ENCODE peak calls at places on chromosomes 1 and 21, in four cellular contexts. One of them, this sample, is unnamed.

GRCh38 chr1:205849619-205850355 is at the start of gene PM20D1:
- DNase-seq in IMR-90: peak
- DNase-seq in GM12878: no peak
- DNase-seq in A549: no peak
- DNase-seq in this sample: peak

GRCh38 chr1:18602533-18603211 is 28.0 kb upstream of the PAX7 start:
- DNase-seq in IMR-90: no peak
- DNase-seq in A549: no peak
- DNase-seq in GM12878: no peak
- DNase-seq in this sample: no peak

GRCh38 chr1:169879034-169879835 is 14.5 kb downstream of the SCYL3 start:
- DNase-seq in GM12878: no peak
- DNase-seq in IMR-90: no peak
- DNase-seq in A549: no peak
- DNase-seq in this sample: no peak

GRCh38 chr1:153944005-153944821 is 2.3 kb downstream of the DENND4B start:
- DNase-seq in A549: no peak
- DNase-seq in GM12878: no peak
- DNase-seq in IMR-90: no peak
- DNase-seq in this sample: no peak

GRCh38 chr1:15279576-15280230 is 32.7 kb downstream of the FHAD1 start:
- DNase-seq in GM12878: no peak
- DNase-seq in IMR-90: no peak
- DNase-seq in A549: no peak
- DNase-seq in this sample: peak

GRCh38 chr21:15826147-15826780 is 96.5 kb downstream of the USP25 start:
- DNase-seq in A549: peak
- DNase-seq in GM12878: peak
- DNase-seq in IMR-90: peak
- DNase-seq in this sample: peak

GRCh38 chr1:147245586-147246021 is 3.1 kb downstream of the CHD1L start:
- DNase-seq in A549: no peak
- DNase-seq in IMR-90: no peak
- DNase-seq in GM12878: no peak
- DNase-seq in this sample: peak

GRCh38 chr1:3490046-3490745 is 35.7 kb downstream of the ARHGEF16 start:
- DNase-seq in A549: no peak
- DNase-seq in GM12878: no peak
- DNase-seq in IMR-90: no peak
- DNase-seq in this sample: no peak

GRCh38 chr1:64474639-64475038 is 4.7 kb downstream of the CACHD1 start:
- DNase-seq in A549: no peak
- DNase-seq in GM12878: no peak
- DNase-seq in IMR-90: no peak
- DNase-seq in this sample: no peak

GRCh38 chr1:23651069-23651808 is 40.4 kb upstream of the RPL11 start:
- DNase-seq in IMR-90: peak
- DNase-seq in A549: peak
- DNase-seq in GM12878: no peak
- DNase-seq in this sample: peak

GRCh38 chr1:32276328-32276727 is 15.6 kb upstream of the HDAC1 start:
- DNase-seq in GM12878: no peak
- DNase-seq in A549: no peak
- DNase-seq in IMR-90: no peak
- DNase-seq in this sample: peak

GRCh38 chr1:12594966-12595838 is 22.8 kb downstream of the DHRS3 start:
- DNase-seq in IMR-90: peak
- DNase-seq in GM12878: no peak
- DNase-seq in A549: peak
- DNase-seq in this sample: no peak

GRCh38 chr1:24830680-24831272 is 85.5 kb downstream of the CLIC4 start:
- DNase-seq in A549: peak
- DNase-seq in GM12878: no peak
- DNase-seq in IMR-90: peak
- DNase-seq in this sample: peak

GRCh38 chr21:42747746-42748351 is 94.4 kb downstream of the PDE9A start:
- DNase-seq in IMR-90: no peak
- DNase-seq in GM12878: no peak
- DNase-seq in A549: no peak
- DNase-seq in this sample: no peak

GRCh38 chr1:94327001-94327685 is 89.8 kb upstream of the ARHGAP29 start:
- DNase-seq in A549: no peak
- DNase-seq in IMR-90: peak
- DNase-seq in GM12878: no peak
- DNase-seq in this sample: no peak

GRCh38 chr1:168234846-168235547 is 9.2 kb downstream of the SFT2D2 start:
- DNase-seq in IMR-90: peak
- DNase-seq in A549: peak
- DNase-seq in GM12878: no peak
- DNase-seq in this sample: peak

GRCh38 chr1:54404939-54405880 is 984 bp downstream of the SSBP3 start:
- DNase-seq in IMR-90: no peak
- DNase-seq in A549: no peak
- DNase-seq in GM12878: no peak
- DNase-seq in this sample: peak

GRCh38 chr21:41666641-41667051 is 100.2 kb downstream of the RIPK4 start:
- DNase-seq in GM12878: no peak
- DNase-seq in IMR-90: no peak
- DNase-seq in A549: no peak
- DNase-seq in this sample: no peak

GRCh38 chr1:169873582-169874200 is 20.0 kb downstream of the SCYL3 start:
- DNase-seq in IMR-90: peak
- DNase-seq in GM12878: no peak
- DNase-seq in A549: no peak
- DNase-seq in this sample: no peak

GRCh38 chr1:7438396-7438785 is 332.7 kb upstream of the VAMP3 start:
- DNase-seq in GM12878: no peak
- DNase-seq in A549: no peak
- DNase-seq in IMR-90: no peak
- DNase-seq in this sample: no peak

GRCh38 chr1:69911301-69911801 is 294.0 kb downstream of the LRRC40 start:
- DNase-seq in IMR-90: peak
- DNase-seq in GM12878: no peak
- DNase-seq in A549: no peak
- DNase-seq in this sample: no peak

GRCh38 chr1:145985502-145986439 is 10.6 kb downstream of the TXNIP start:
- DNase-seq in A549: no peak
- DNase-seq in GM12878: no peak
- DNase-seq in IMR-90: peak
- DNase-seq in this sample: no peak

GRCh38 chr1:19439464-19440171 is 45.7 kb downstream of the CAPZB start:
- DNase-seq in GM12878: no peak
- DNase-seq in IMR-90: no peak
- DNase-seq in A549: no peak
- DNase-seq in this sample: peak

GRCh38 chr1:29551123-29551522 is 314.8 kb downstream of the PTPRU start:
- DNase-seq in IMR-90: no peak
- DNase-seq in GM12878: no peak
- DNase-seq in A549: no peak
- DNase-seq in this sample: no peak

GRCh38 chr1:47580451-47580980 is 142.7 kb downstream of the FOXD2 start:
- DNase-seq in GM12878: no peak
- DNase-seq in IMR-90: no peak
- DNase-seq in A549: no peak
- DNase-seq in this sample: no peak

GRCh38 chr21:39347537-39347936 is 1.4 kb downstream of the HMGN1 start:
- DNase-seq in IMR-90: no peak
- DNase-seq in GM12878: no peak
- DNase-seq in A549: no peak
- DNase-seq in this sample: no peak

GRCh38 chr1:2495026-2495425 is 18.9 kb downstream of the PLCH2 start:
- DNase-seq in IMR-90: no peak
- DNase-seq in GM12878: no peak
- DNase-seq in A549: no peak
- DNase-seq in this sample: no peak

GRCh38 chr1:173996995-173997394 is 25.2 kb downstream of the RC3H1 start:
- DNase-seq in GM12878: no peak
- DNase-seq in A549: no peak
- DNase-seq in IMR-90: peak
- DNase-seq in this sample: no peak

GRCh38 chr1:101262601-101263348 is 26.0 kb downstream of the S1PR1 start:
- DNase-seq in A549: no peak
- DNase-seq in IMR-90: no peak
- DNase-seq in GM12878: no peak
- DNase-seq in this sample: no peak

GRCh38 chr1:39722495-39722894 is 16.2 kb upstream of the PPIE start:
- DNase-seq in IMR-90: peak
- DNase-seq in A549: no peak
- DNase-seq in GM12878: no peak
- DNase-seq in this sample: no peak

GRCh38 chr1:99306644-99307043 is 42.4 kb downstream of the PLPPR4 start:
- DNase-seq in A549: no peak
- DNase-seq in GM12878: no peak
- DNase-seq in IMR-90: no peak
- DNase-seq in this sample: peak

GRCh38 chr1:54703471-54703870 is 12.2 kb upstream of the TTC4 start:
- DNase-seq in IMR-90: no peak
- DNase-seq in GM12878: no peak
- DNase-seq in A549: no peak
- DNase-seq in this sample: no peak

GRCh38 chr1:171754381-171754705 is 12.5 kb upstream of the VAMP4 start:
- DNase-seq in IMR-90: peak
- DNase-seq in GM12878: no peak
- DNase-seq in A549: no peak
- DNase-seq in this sample: no peak
- TF ChIP-seq ELK1 in IMR-90: no peak
- TF ChIP-seq ELK1 in GM12878: no peak
- TF ChIP-seq ELK1 in A549: no peak
- TF ChIP-seq ELK1 in this sample: no peak

GRCh38 chr1:43585596-43585995 is 54.9 kb downstream of the PTPRF start:
- DNase-seq in A549: no peak
- DNase-seq in IMR-90: no peak
- DNase-seq in GM12878: no peak
- DNase-seq in this sample: no peak

GRCh38 chr1:43588592-43588991 is 57.9 kb downstream of the PTPRF start:
- DNase-seq in GM12878: no peak
- DNase-seq in IMR-90: no peak
- DNase-seq in A549: no peak
- DNase-seq in this sample: no peak

GRCh38 chr1:43586136-43586726 is 55.5 kb downstream of the PTPRF start:
- DNase-seq in GM12878: no peak
- DNase-seq in IMR-90: no peak
- DNase-seq in A549: no peak
- DNase-seq in this sample: no peak

GRCh38 chr1:43587001-43587400 is 56.3 kb downstream of the PTPRF start:
- DNase-seq in A549: no peak
- DNase-seq in GM12878: no peak
- DNase-seq in IMR-90: no peak
- DNase-seq in this sample: no peak

DNA sequence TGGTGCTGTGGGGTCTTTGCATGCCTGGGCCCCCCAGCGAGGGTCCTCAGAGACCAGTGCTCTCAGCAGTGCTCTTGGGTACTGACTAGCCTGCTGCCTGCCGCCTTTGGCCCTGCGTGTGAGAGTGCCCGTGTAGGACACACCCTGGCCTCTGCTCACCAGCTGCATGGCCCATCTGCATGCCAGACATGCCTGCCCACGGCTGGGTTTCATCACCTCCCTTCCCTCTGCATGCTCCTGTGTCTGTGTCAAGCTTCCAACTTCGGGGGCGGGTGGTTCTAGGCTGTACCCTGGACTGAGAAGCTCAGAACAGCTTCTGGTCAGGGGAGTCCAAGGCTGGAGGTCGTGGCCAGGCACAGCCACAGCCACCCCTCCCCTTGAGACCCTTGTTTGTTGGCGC is 56.9 kb downstream of the PTPRF start:
- DNase-seq in A549: no peak
- DNase-seq in IMR-90: peak
- DNase-seq in GM12878: no peak
- DNase-seq in this sample: no peak
- TF ChIP-seq ELK1 in A549: no peak
- TF ChIP-seq ELK1 in IMR-90: no peak
- TF ChIP-seq ELK1 in GM12878: no peak
- TF ChIP-seq ELK1 in this sample: no peak

GRCh38 chr1:88768816-88769215 is 84.7 kb downstream of the PKN2 start:
- DNase-seq in IMR-90: no peak
- DNase-seq in A549: no peak
- DNase-seq in GM12878: no peak
- DNase-seq in this sample: no peak

GRCh38 chr1:88774151-88774556 is 90.1 kb downstream of the PKN2 start:
- DNase-seq in IMR-90: no peak
- DNase-seq in GM12878: no peak
- DNase-seq in A549: peak
- DNase-seq in this sample: no peak

GRCh38 chr1:88777604-88778149 is 93.6 kb downstream of the PKN2 start:
- DNase-seq in A549: no peak
- DNase-seq in GM12878: no peak
- DNase-seq in IMR-90: no peak
- DNase-seq in this sample: no peak

GRCh38 chr1:88768187-88768586 is 84.1 kb downstream of the PKN2 start:
- DNase-seq in IMR-90: no peak
- DNase-seq in GM12878: no peak
- DNase-seq in A549: no peak
- DNase-seq in this sample: no peak

GRCh38 chr1:88773540-88774150 is 89.6 kb downstream of the PKN2 start:
- DNase-seq in IMR-90: peak
- DNase-seq in A549: no peak
- DNase-seq in GM12878: no peak
- DNase-seq in this sample: no peak
- TF ChIP-seq ELK1 in IMR-90: no peak
- TF ChIP-seq ELK1 in A549: no peak
- TF ChIP-seq ELK1 in GM12878: no peak
- TF ChIP-seq ELK1 in this sample: no peak

GRCh38 chr1:67840449-67840848 is 7.2 kb upstream of the GNG12 start:
- DNase-seq in A549: no peak
- DNase-seq in IMR-90: peak
- DNase-seq in GM12878: no peak
- DNase-seq in this sample: no peak
- TF ChIP-seq ELK1 in A549: no peak
- TF ChIP-seq ELK1 in IMR-90: no peak
- TF ChIP-seq ELK1 in GM12878: no peak
- TF ChIP-seq ELK1 in this sample: no peak

GRCh38 chr1:98101364-98101763 is 180.5 kb upstream of the DPYD start:
- DNase-seq in GM12878: no peak
- DNase-seq in A549: no peak
- DNase-seq in IMR-90: no peak
- DNase-seq in this sample: no peak

GRCh38 chr1:98102369-98103030 is 181.7 kb upstream of the DPYD start:
- DNase-seq in A549: no peak
- DNase-seq in GM12878: no peak
- DNase-seq in IMR-90: peak
- DNase-seq in this sample: no peak

GRCh38 chr1:98103617-98104284 is 182.9 kb upstream of the DPYD start:
- DNase-seq in IMR-90: peak
- DNase-seq in GM12878: no peak
- DNase-seq in A549: no peak
- DNase-seq in this sample: no peak

GRCh38 chr1:98107256-98107655 is 186.4 kb upstream of the DPYD start:
- DNase-seq in GM12878: no peak
- DNase-seq in IMR-90: no peak
- DNase-seq in A549: no peak
- DNase-seq in this sample: no peak

GRCh38 chr1:98104285-98104684 is 183.5 kb upstream of the DPYD start:
- DNase-seq in A549: no peak
- DNase-seq in GM12878: no peak
- DNase-seq in IMR-90: peak
- DNase-seq in this sample: no peak
- TF ChIP-seq ELK1 in A549: no peak
- TF ChIP-seq ELK1 in GM12878: no peak
- TF ChIP-seq ELK1 in IMR-90: no peak
- TF ChIP-seq ELK1 in this sample: no peak

GRCh38 chr1:178004926-178005391 is 35.1 kb upstream of the SEC16B start:
- DNase-seq in A549: no peak
- DNase-seq in IMR-90: peak
- DNase-seq in GM12878: no peak
- DNase-seq in this sample: no peak
- TF ChIP-seq ELK1 in A549: no peak
- TF ChIP-seq ELK1 in IMR-90: no peak
- TF ChIP-seq ELK1 in GM12878: no peak
- TF ChIP-seq ELK1 in this sample: no peak